ENCODE peak calls at places on chromosome 18, in nine cellular contexts. J, K, B, Z, O, P, D, U and I are unnamed samples.

GRCh38 chr18:48529796-48530195 is 9.0 kb upstream of the CTIF start:
- DNase-seq in K (peak; percentile 55), U (no peak), Z (no peak), J (no peak), P (no peak), O (peak; percentile 85), B (no peak), D (peak; percentile 91), I (no peak)

GRCh38 chr18:3869848-3870247 is 419.9 kb downstream of the TGIF1 start:
- DNase-seq in Z (no peak), B (no peak), J (no peak), K (no peak), O (peak; percentile 50), P (no peak), D (peak; percentile 2), U (no peak), I (peak; percentile 83)

GRCh38 chr18:77597726-77598125 is 348.1 kb downstream of the GALR1 start:
- DNase-seq in O (peak; percentile 3), U (no peak), D (no peak), Z (no peak), K (no peak), B (no peak), P (no peak), J (no peak), I (no peak)

GRCh38 chr18:10419420-10420103 is 34.9 kb upstream of the APCDD1 start:
- DNase-seq in J (no peak), U (no peak), Z (no peak), O (peak; percentile 88), P (no peak), D (peak; percentile 14), B (no peak), K (no peak), I (peak; percentile 73)

GRCh38 chr18:67651438-67651837 is 134.9 kb upstream of the DSEL start:
- DNase-seq in K (no peak), Z (no peak), J (no peak), D (no peak), U (no peak), P (no peak), O (no peak), B (no peak), I (no peak)

GRCh38 chr18:79631096-79631507 is 48.5 kb upstream of the CTDP1 start:
- DNase-seq in O (no peak), K (peak; percentile 16), B (peak; percentile 5), P (no peak), U (no peak), Z (no peak), J (no peak), D (no peak), I (no peak)

GRCh38 chr18:809985-810642 is 1.9 kb downstream of the YES1 start:
- DNase-seq in J (no peak), P (no peak), U (no peak), Z (no peak), O (peak; percentile 11), K (no peak), D (no peak), B (no peak), I (no peak)

GRCh38 chr18:25005602-25006375 is 346.2 kb downstream of the ZNF521 start:
- DNase-seq in J (no peak), D (no peak), O (peak; percentile 34), K (no peak), U (no peak), P (no peak), Z (no peak), B (no peak), I (peak; percentile 33)

GRCh38 chr18:37456395-37456794 is 109.2 kb downstream of the CELF4 start:
- DNase-seq in U (no peak), K (no peak), D (no peak), Z (no peak), B (no peak), J (no peak), P (no peak), O (no peak), I (no peak)

GRCh38 chr18:8337216-8337615 is 272.0 kb upstream of the RAB12 start:
- DNase-seq in P (no peak), K (no peak), J (no peak), U (no peak), B (no peak), O (peak; percentile 56), D (peak; percentile 20), Z (no peak), I (no peak)

GRCh38 chr18:63997606-63998005 is 27.7 kb downstream of the SERPINB8 start:
- DNase-seq in K (no peak), Z (no peak), D (peak; percentile 43), J (no peak), U (no peak), B (no peak), O (peak; percentile 36), P (no peak), I (no peak)

GRCh38 chr18:78129260-78129659 is 850.4 kb upstream of the SALL3 start:
- DNase-seq in D (no peak), K (no peak), B (no peak), O (no peak), Z (no peak), P (no peak), U (no peak), J (no peak), I (no peak)

GRCh38 chr18:79664525-79665125 is 15.0 kb upstream of the CTDP1 start:
- DNase-seq in D (peak; percentile 39), P (no peak), K (no peak), O (peak; percentile 72), Z (no peak), U (no peak), J (no peak), B (no peak), I (no peak)

GRCh38 chr18:21548647-21549046 is 51.9 kb downstream of the ESCO1 start:
- DNase-seq in O (no peak), K (no peak), U (peak; percentile 53), P (no peak), Z (no peak), B (no peak), J (no peak), D (no peak), I (no peak)

GRCh38 chr18:72993245-72993644 is 125.5 kb upstream of the NETO1 start:
- DNase-seq in O (no peak), K (no peak), J (no peak), D (no peak), Z (no peak), P (no peak), U (no peak), B (no peak), I (no peak)

GRCh38 chr18:3250237-3251107 is 2.9 kb downstream of the MYL12A start:
- DNase-seq in B (no peak), Z (no peak), O (peak; percentile 91), K (no peak), J (no peak), U (no peak), D (no peak), P (no peak), I (peak; percentile 84)

GRCh38 chr18:23812566-23813440 is 123.5 kb downstream of the LAMA3 start:
- DNase-seq in J (no peak), U (no peak), O (peak; percentile 12), D (no peak), P (no peak), B (no peak), Z (no peak), K (no peak), I (peak; percentile 14)
- H3K27ac ChIP-seq in J (no peak overlapping the region), U (no peak overlapping the region), O (no peak overlapping the region), D (no peak overlapping the region), P (no peak overlapping the region), B (no peak overlapping the region), Z (no peak overlapping the region), K (no peak overlapping the region), I (no peak overlapping the region)

DNA sequence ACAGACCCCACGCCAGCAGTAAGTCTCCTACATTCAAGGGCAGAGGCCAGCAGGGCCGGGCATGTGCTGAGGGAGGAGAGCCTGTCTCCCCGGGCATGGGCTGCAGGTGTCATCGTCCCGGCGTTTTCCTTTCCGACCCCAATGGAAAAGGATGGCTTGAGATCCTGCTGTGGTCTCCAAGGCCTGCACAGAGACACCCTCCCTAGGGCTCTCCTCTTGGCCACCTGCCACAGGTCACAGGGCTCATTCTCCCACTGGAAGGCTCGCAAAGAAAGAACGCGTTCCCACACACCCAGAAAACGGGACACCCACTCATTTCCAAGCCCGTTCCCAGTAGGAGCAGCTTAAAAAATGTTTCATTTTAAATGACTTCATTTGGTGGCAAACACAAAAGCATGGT is 41.0 kb downstream of the DIPK1C start:
- DNase-seq in O (no peak), Z (no peak), U (no peak), P (no peak), J (peak; percentile 42), D (no peak), B (no peak), K (no peak), I (no peak)
- H3K27me3 ChIP-seq in O (no peaks in the 10 kb centered on the region), Z (peaks cover 99% of the 10 kb centered on the region), U (peaks cover 6% of the 10 kb centered on the region), P (no peaks in the 10 kb centered on the region), J (peaks cover 9% of the 10 kb centered on the region), D (peaks cover 5% of the 10 kb centered on the region), B (peaks cover 9% of the 10 kb centered on the region), K (no peaks in the 10 kb centered on the region), I (no peaks in the 10 kb centered on the region)

GRCh38 chr18:59051470-59052165 is 88.1 kb upstream of the SEC11C start:
- DNase-seq in Z (no peak), B (peak; percentile 90), O (no peak), K (no peak), D (no peak), P (no peak), U (no peak), J (no peak), I (no peak)
- H3K27ac ChIP-seq in Z (no peak overlapping the region), B (peak overlapping the region; percentile 66), O (no peak overlapping the region), K (no peak overlapping the region), D (no peak overlapping the region), P (no peak overlapping the region), U (no peak overlapping the region), J (no peak overlapping the region), I (no peak overlapping the region)

GRCh38 chr18:57444301-57444759 is 9.2 kb downstream of the ONECUT2 start:
- DNase-seq in D (no peak), J (no peak), Z (no peak), P (no peak), O (no peak), K (no peak), B (no peak), U (no peak), I (no peak)

GRCh38 chr18:57445488-57446319 is 10.5 kb downstream of the ONECUT2 start:
- DNase-seq in B (no peak), O (no peak), P (no peak), U (no peak), J (no peak), Z (no peak), D (no peak), K (no peak), I (no peak)

GRCh38 chr18:57447154-57447621 is 12.0 kb downstream of the ONECUT2 start:
- DNase-seq in J (no peak), B (no peak), K (no peak), Z (no peak), U (no peak), D (peak; percentile 14), O (peak; percentile 28), P (no peak), I (peak; percentile 48)

GRCh38 chr18:57443716-57444115 is 8.5 kb downstream of the ONECUT2 start:
- DNase-seq in D (no peak), Z (no peak), P (no peak), K (no peak), B (no peak), O (no peak), U (no peak), J (no peak), I (no peak)

DNA sequence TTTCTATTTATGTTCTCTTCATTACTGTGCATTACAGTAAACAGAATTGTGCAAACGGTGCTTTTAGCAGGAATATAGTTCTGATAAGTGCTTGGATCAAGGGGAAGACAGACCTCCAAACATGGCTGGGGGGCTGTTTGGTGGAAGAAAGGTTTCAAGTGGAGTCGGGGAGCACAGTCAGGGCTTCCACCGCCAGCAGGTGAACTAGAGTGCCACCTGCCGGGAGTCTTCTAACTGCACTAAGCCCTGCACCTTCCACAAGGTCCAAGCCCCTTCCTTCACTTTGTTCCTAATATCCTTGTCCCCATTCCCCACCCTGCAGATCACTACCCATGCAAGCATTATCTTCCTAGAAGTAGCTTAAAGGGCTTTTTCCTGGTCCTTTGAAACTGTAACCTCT is 11.1 kb downstream of the ONECUT2 start:
- DNase-seq in D (no peak), P (no peak), Z (peak; percentile 18), K (no peak), U (no peak), J (no peak), O (no peak), B (no peak), I (peak; percentile 51)
- H3K27me3 ChIP-seq in D (peaks cover 27% of the 10 kb centered on the region), P (no peaks in the 10 kb centered on the region), Z (no peaks in the 10 kb centered on the region), K (peaks cover 6% of the 10 kb centered on the region), U (peaks cover 20% of the 10 kb centered on the region), J (peaks cover 99% of the 10 kb centered on the region), O (peaks cover 10% of the 10 kb centered on the region), B (peaks cover 64% of the 10 kb centered on the region), I (peaks cover 63% of the 10 kb centered on the region)